ENCODE peak calls at places on chromosomes 11 and 22, in five cellular contexts. One of them, this sample, is unnamed.

GRCh38 chr22:44326549-44326881 is 13.8 kb upstream of the SHISAL1 start:
- DNase-seq in dorsolateral prefrontal cortex: no peak
- DNase-seq in epithelial cell of proximal tubule: no peak
- DNase-seq in HCT116: no peak
- DNase-seq in esophagus muscularis mucosa: no peak
- DNase-seq in this sample: no peak

GRCh38 chr11:134068829-134069425 is at the start of gene JAM3:
- DNase-seq in dorsolateral prefrontal cortex: peak
- DNase-seq in epithelial cell of proximal tubule: no peak
- DNase-seq in HCT116: no peak
- DNase-seq in esophagus muscularis mucosa: peak
- DNase-seq in this sample: peak

GRCh38 chr11:4523666-4524065 is 21.3 kb upstream of the OR52M1 start:
- DNase-seq in dorsolateral prefrontal cortex: no peak
- DNase-seq in epithelial cell of proximal tubule: no peak
- DNase-seq in HCT116: no peak
- DNase-seq in esophagus muscularis mucosa: no peak
- DNase-seq in this sample: no peak

GRCh38 chr11:128872594-128872993 is 5.5 kb upstream of the KCNJ1 start:
- DNase-seq in dorsolateral prefrontal cortex: no peak
- DNase-seq in epithelial cell of proximal tubule: no peak
- DNase-seq in HCT116: no peak
- DNase-seq in esophagus muscularis mucosa: no peak
- DNase-seq in this sample: no peak

GRCh38 chr11:119155733-119156492 is 7.1 kb downstream of the ABCG4 start:
- DNase-seq in dorsolateral prefrontal cortex: no peak
- DNase-seq in epithelial cell of proximal tubule: no peak
- DNase-seq in HCT116: peak
- DNase-seq in esophagus muscularis mucosa: no peak
- DNase-seq in this sample: peak

GRCh38 chr11:16739326-16739875 is 954 bp downstream of the C11orf58 start:
- DNase-seq in dorsolateral prefrontal cortex: no peak
- DNase-seq in epithelial cell of proximal tubule: no peak
- DNase-seq in HCT116: no peak
- DNase-seq in esophagus muscularis mucosa: no peak
- DNase-seq in this sample: no peak

GRCh38 chr11:128407962-128408361 is 179.4 kb downstream of the ETS1 start:
- DNase-seq in dorsolateral prefrontal cortex: no peak
- DNase-seq in epithelial cell of proximal tubule: no peak
- DNase-seq in HCT116: no peak
- DNase-seq in esophagus muscularis mucosa: no peak
- DNase-seq in this sample: no peak

GRCh38 chr11:96141649-96142048 is 201.3 kb downstream of the MAML2 start:
- DNase-seq in dorsolateral prefrontal cortex: no peak
- DNase-seq in epithelial cell of proximal tubule: no peak
- DNase-seq in HCT116: no peak
- DNase-seq in esophagus muscularis mucosa: no peak
- DNase-seq in this sample: no peak

GRCh38 chr11:47208628-47209027 is 6.1 kb upstream of the DDB2 start:
- DNase-seq in dorsolateral prefrontal cortex: no peak
- DNase-seq in epithelial cell of proximal tubule: no peak
- DNase-seq in HCT116: no peak
- DNase-seq in esophagus muscularis mucosa: no peak
- DNase-seq in this sample: no peak

GRCh38 chr11:45518853-45519545 is 146.4 kb downstream of the CHST1 start:
- DNase-seq in dorsolateral prefrontal cortex: no peak
- DNase-seq in epithelial cell of proximal tubule: no peak
- DNase-seq in HCT116: no peak
- DNase-seq in esophagus muscularis mucosa: no peak
- DNase-seq in this sample: no peak

GRCh38 chr11:68048681-68049508 is 10.1 kb downstream of the TCIRG1 start:
- DNase-seq in dorsolateral prefrontal cortex: no peak
- DNase-seq in epithelial cell of proximal tubule: no peak
- DNase-seq in HCT116: no peak
- DNase-seq in esophagus muscularis mucosa: no peak
- DNase-seq in this sample: no peak

GRCh38 chr11:11421509-11421908 is 68.5 kb upstream of the CSNK2A3 start:
- DNase-seq in dorsolateral prefrontal cortex: no peak
- DNase-seq in epithelial cell of proximal tubule: no peak
- DNase-seq in HCT116: no peak
- DNase-seq in esophagus muscularis mucosa: no peak
- DNase-seq in this sample: no peak

GRCh38 chr11:38672445-38672844 is 2074.4 kb upstream of the RAG2 start:
- DNase-seq in dorsolateral prefrontal cortex: no peak
- DNase-seq in epithelial cell of proximal tubule: no peak
- DNase-seq in HCT116: no peak
- DNase-seq in esophagus muscularis mucosa: no peak
- DNase-seq in this sample: no peak

GRCh38 chr11:19876750-19877149 is 164.1 kb downstream of the NAV2 start:
- DNase-seq in dorsolateral prefrontal cortex: no peak
- DNase-seq in epithelial cell of proximal tubule: no peak
- DNase-seq in HCT116: no peak
- DNase-seq in esophagus muscularis mucosa: no peak
- DNase-seq in this sample: no peak

GRCh38 chr11:79244175-79244804 is 196.5 kb downstream of the TENM4 start:
- DNase-seq in dorsolateral prefrontal cortex: no peak
- DNase-seq in epithelial cell of proximal tubule: peak
- DNase-seq in HCT116: no peak
- DNase-seq in esophagus muscularis mucosa: no peak
- DNase-seq in this sample: no peak

GRCh38 chr11:73800407-73800806 is 12.7 kb downstream of the MRPL48 start:
- DNase-seq in dorsolateral prefrontal cortex: no peak
- DNase-seq in epithelial cell of proximal tubule: no peak
- DNase-seq in HCT116: no peak
- DNase-seq in esophagus muscularis mucosa: no peak
- DNase-seq in this sample: no peak

GRCh38 chr11:5364214-5364613 is 12.9 kb downstream of the OR51B6 start:
- DNase-seq in dorsolateral prefrontal cortex: no peak
- DNase-seq in epithelial cell of proximal tubule: peak
- DNase-seq in HCT116: no peak
- DNase-seq in esophagus muscularis mucosa: no peak
- DNase-seq in this sample: no peak

GRCh38 chr11:110818032-110818687 is 105.9 kb upstream of the ARHGAP20 start:
- DNase-seq in dorsolateral prefrontal cortex: no peak
- DNase-seq in epithelial cell of proximal tubule: no peak
- DNase-seq in HCT116: peak
- DNase-seq in esophagus muscularis mucosa: peak
- DNase-seq in this sample: no peak

GRCh38 chr11:17695454-17696441 is 23.6 kb upstream of the MYOD1 start:
- DNase-seq in dorsolateral prefrontal cortex: no peak
- DNase-seq in epithelial cell of proximal tubule: no peak
- DNase-seq in HCT116: no peak
- DNase-seq in esophagus muscularis mucosa: no peak
- DNase-seq in this sample: peak

DNA sequence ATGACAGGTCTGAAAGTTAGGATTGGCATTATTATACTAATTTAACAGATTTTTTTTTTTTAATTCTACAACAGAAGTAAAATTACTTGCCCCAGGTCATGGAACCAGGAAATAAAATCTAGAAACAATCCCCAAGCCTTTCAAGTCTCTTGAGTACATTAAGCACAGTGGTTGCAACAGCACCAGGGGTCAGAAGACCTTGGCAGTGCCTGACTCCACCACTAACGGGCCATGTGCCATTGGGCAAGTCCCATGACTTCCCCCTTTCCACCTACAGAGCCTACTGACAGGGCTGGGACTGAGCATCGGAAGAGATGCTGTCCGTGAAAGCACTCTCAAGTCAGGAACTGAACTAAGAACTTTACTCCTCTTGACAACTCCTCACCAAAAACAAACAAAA is 98.6 kb upstream of the AKIP1 start:
- DNase-seq in dorsolateral prefrontal cortex: no peak
- DNase-seq in epithelial cell of proximal tubule: no peak
- DNase-seq in HCT116: no peak
- DNase-seq in esophagus muscularis mucosa: no peak
- DNase-seq in this sample: no peak
- TF ChIP-seq CTCF in dorsolateral prefrontal cortex: no peak
- TF ChIP-seq CTCF in epithelial cell of proximal tubule: no peak
- TF ChIP-seq CTCF in HCT116: no peak
- TF ChIP-seq CTCF in esophagus muscularis mucosa: no peak
- TF ChIP-seq CTCF in this sample: no peak

GRCh38 chr11:102794382-102794781 is 3.6 kb downstream of the MMP1 start:
- DNase-seq in dorsolateral prefrontal cortex: no peak
- DNase-seq in epithelial cell of proximal tubule: no peak
- DNase-seq in HCT116: peak
- DNase-seq in esophagus muscularis mucosa: no peak
- DNase-seq in this sample: peak
- TF ChIP-seq CTCF in dorsolateral prefrontal cortex: no peak
- TF ChIP-seq CTCF in epithelial cell of proximal tubule: peak
- TF ChIP-seq CTCF in HCT116: peak
- TF ChIP-seq CTCF in esophagus muscularis mucosa: no peak
- TF ChIP-seq CTCF in this sample: peak

DNA sequence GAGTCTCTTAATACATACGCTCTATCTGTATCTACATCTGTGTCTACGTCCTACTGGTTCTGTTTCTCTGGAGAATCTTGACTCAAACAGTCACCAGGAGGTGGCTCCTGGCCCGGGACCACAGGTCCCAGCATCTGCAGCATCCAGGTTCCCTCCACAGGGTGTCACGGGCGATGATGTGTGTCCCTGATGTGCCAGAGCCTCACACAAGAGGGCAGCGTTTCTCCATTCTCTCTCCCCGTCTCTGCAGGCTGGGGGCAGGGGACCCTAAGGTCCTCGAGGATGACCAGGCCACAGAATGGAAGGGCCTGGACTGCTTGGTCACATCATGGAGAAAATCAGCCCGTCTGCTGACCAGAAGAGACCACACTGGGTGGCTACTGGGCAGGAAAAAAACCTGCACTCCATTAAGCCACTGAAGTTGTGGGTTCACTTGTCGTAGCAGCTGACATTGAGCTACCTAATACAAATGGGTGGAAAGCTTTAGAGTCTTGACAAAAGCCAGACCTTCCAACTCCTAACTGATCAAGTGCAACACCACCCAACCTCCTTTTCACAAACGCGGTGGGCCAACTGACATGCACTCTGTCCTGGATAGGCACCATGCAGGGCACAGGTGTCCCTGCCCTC is 392.5 kb downstream of the CTTN start:
- DNase-seq in dorsolateral prefrontal cortex: no peak
- DNase-seq in epithelial cell of proximal tubule: no peak
- DNase-seq in HCT116: no peak
- DNase-seq in esophagus muscularis mucosa: no peak
- DNase-seq in this sample: no peak
- TF ChIP-seq CTCF in dorsolateral prefrontal cortex: no peak
- TF ChIP-seq CTCF in epithelial cell of proximal tubule: peak
- TF ChIP-seq CTCF in HCT116: peak
- TF ChIP-seq CTCF in esophagus muscularis mucosa: no peak
- TF ChIP-seq CTCF in this sample: no peak

GRCh38 chr11:123062892-123063395 is 1.0 kb upstream of the HSPA8 start:
- DNase-seq in dorsolateral prefrontal cortex: no peak
- DNase-seq in epithelial cell of proximal tubule: no peak
- DNase-seq in HCT116: no peak
- DNase-seq in esophagus muscularis mucosa: no peak
- DNase-seq in this sample: no peak
- TF ChIP-seq CTCF in dorsolateral prefrontal cortex: no peak
- TF ChIP-seq CTCF in epithelial cell of proximal tubule: no peak
- TF ChIP-seq CTCF in HCT116: no peak
- TF ChIP-seq CTCF in esophagus muscularis mucosa: no peak
- TF ChIP-seq CTCF in this sample: no peak

DNA sequence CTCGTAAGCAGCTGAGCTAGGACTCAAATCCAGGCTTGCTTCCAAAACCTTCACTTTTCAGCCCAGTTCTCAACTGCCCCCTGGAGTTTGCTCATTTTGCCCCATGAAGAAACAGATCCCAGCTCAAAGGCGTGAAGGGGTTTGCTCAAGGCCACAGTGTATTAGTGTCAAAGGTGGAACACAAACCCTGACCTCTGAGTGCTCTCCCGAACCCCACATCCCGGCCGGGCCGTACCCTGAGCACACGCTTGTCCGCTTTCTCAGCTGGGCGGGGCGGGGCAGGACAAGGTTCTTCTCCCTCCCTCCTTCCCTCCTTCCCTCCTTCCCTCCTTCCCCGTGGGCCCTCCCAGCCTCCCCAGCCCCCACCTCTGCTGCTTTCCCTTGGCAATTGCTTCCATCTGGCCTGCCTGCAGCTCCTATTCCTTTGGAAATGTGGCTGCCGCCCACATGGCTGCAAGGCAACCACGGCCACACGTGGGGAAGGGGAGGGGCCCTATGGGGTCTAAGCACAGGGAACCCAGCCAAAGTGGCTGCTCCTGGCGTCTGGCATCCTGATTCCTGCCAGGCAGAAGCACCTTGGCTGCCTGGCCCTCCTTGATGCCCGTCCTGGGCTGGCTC is 4.1 kb downstream of the ST3GAL4 start:
- DNase-seq in dorsolateral prefrontal cortex: no peak
- DNase-seq in epithelial cell of proximal tubule: no peak
- DNase-seq in HCT116: no peak
- DNase-seq in esophagus muscularis mucosa: no peak
- DNase-seq in this sample: peak
- TF ChIP-seq CTCF in dorsolateral prefrontal cortex: no peak
- TF ChIP-seq CTCF in epithelial cell of proximal tubule: peak
- TF ChIP-seq CTCF in HCT116: no peak
- TF ChIP-seq CTCF in esophagus muscularis mucosa: no peak
- TF ChIP-seq CTCF in this sample: peak

GRCh38 chr11:61578819-61579218 is 2.1 kb downstream of the SYT7 start:
- DNase-seq in dorsolateral prefrontal cortex: no peak
- DNase-seq in epithelial cell of proximal tubule: no peak
- DNase-seq in HCT116: no peak
- DNase-seq in esophagus muscularis mucosa: no peak
- DNase-seq in this sample: no peak

GRCh38 chr11:61580292-61580888 is 486 bp downstream of the SYT7 start:
- DNase-seq in dorsolateral prefrontal cortex: no peak
- DNase-seq in epithelial cell of proximal tubule: no peak
- DNase-seq in HCT116: no peak
- DNase-seq in esophagus muscularis mucosa: no peak
- DNase-seq in this sample: no peak

GRCh38 chr11:61581030-61581928 is at the start of gene SYT7:
- DNase-seq in dorsolateral prefrontal cortex: peak
- DNase-seq in epithelial cell of proximal tubule: peak
- DNase-seq in HCT116: peak
- DNase-seq in esophagus muscularis mucosa: peak
- DNase-seq in this sample: peak

GRCh38 chr11:61577383-61578118 is 3.3 kb downstream of the SYT7 start:
- DNase-seq in dorsolateral prefrontal cortex: no peak
- DNase-seq in epithelial cell of proximal tubule: no peak
- DNase-seq in HCT116: no peak
- DNase-seq in esophagus muscularis mucosa: no peak
- DNase-seq in this sample: no peak

GRCh38 chr11:61579398-61580291 is 1.2 kb downstream of the SYT7 start:
- DNase-seq in dorsolateral prefrontal cortex: no peak
- DNase-seq in epithelial cell of proximal tubule: no peak
- DNase-seq in HCT116: no peak
- DNase-seq in esophagus muscularis mucosa: no peak
- DNase-seq in this sample: no peak
- TF ChIP-seq CTCF in dorsolateral prefrontal cortex: no peak
- TF ChIP-seq CTCF in epithelial cell of proximal tubule: no peak
- TF ChIP-seq CTCF in HCT116: peak
- TF ChIP-seq CTCF in esophagus muscularis mucosa: no peak
- TF ChIP-seq CTCF in this sample: no peak